ENCODE peak calls at places on chromosome 17, in five cellular contexts. One of them, this sample, is unnamed.

GRCh38 chr17:27524594-27524993 is 68.3 kb downstream of the KSR1 start:
- DNase-seq in upper lobe of left lung: no peak
- DNase-seq in endothelial cell of umbilical vein: no peak
- DNase-seq in Peyer's patch: no peak
- DNase-seq in K562: no peak
- DNase-seq in this sample: no peak

GRCh38 chr17:44279586-44280344 is 11.8 kb upstream of the SLC4A1 start:
- DNase-seq in upper lobe of left lung: peak; percentile 79
- DNase-seq in endothelial cell of umbilical vein: peak; percentile 89
- DNase-seq in Peyer's patch: no peak
- DNase-seq in K562: peak; percentile 80
- DNase-seq in this sample: no peak

GRCh38 chr17:73770115-73770848 is 126.0 kb upstream of the SDK2 start:
- DNase-seq in upper lobe of left lung: peak; percentile 56
- DNase-seq in endothelial cell of umbilical vein: no peak
- DNase-seq in Peyer's patch: peak; percentile 70
- DNase-seq in K562: no peak
- DNase-seq in this sample: peak; percentile 93

GRCh38 chr17:63989622-63990345 is 8.4 kb upstream of the PRR29 start:
- DNase-seq in upper lobe of left lung: no peak
- DNase-seq in endothelial cell of umbilical vein: no peak
- DNase-seq in Peyer's patch: peak; percentile 32
- DNase-seq in K562: no peak
- DNase-seq in this sample: no peak

GRCh38 chr17:27807567-27808470 is 7.5 kb upstream of the NOS2 start:
- DNase-seq in upper lobe of left lung: peak; percentile 29
- DNase-seq in endothelial cell of umbilical vein: no peak
- DNase-seq in Peyer's patch: no peak
- DNase-seq in K562: no peak
- DNase-seq in this sample: peak; percentile 77

GRCh38 chr17:41617136-41617535 is 4.6 kb upstream of the KRT16 start:
- DNase-seq in upper lobe of left lung: no peak
- DNase-seq in endothelial cell of umbilical vein: no peak
- DNase-seq in Peyer's patch: peak; percentile 31
- DNase-seq in K562: no peak
- DNase-seq in this sample: no peak

GRCh38 chr17:11823862-11824261 is 173.4 kb downstream of the ZNF18 start:
- DNase-seq in upper lobe of left lung: no peak
- DNase-seq in endothelial cell of umbilical vein: no peak
- DNase-seq in Peyer's patch: no peak
- DNase-seq in K562: no peak
- DNase-seq in this sample: no peak

GRCh38 chr17:68248199-68248825 is 469 bp downstream of the AMZ2 start:
- DNase-seq in upper lobe of left lung: peak; percentile 65
- DNase-seq in endothelial cell of umbilical vein: no peak
- DNase-seq in Peyer's patch: no peak
- DNase-seq in K562: no peak
- DNase-seq in this sample: no peak

GRCh38 chr17:67829331-67829730 is 4.0 kb downstream of the BPTF start:
- DNase-seq in upper lobe of left lung: no peak
- DNase-seq in endothelial cell of umbilical vein: no peak
- DNase-seq in Peyer's patch: no peak
- DNase-seq in K562: no peak
- DNase-seq in this sample: no peak

GRCh38 chr17:60602385-60602742 is 2.4 kb downstream of the PPM1D start:
- DNase-seq in upper lobe of left lung: no peak
- DNase-seq in endothelial cell of umbilical vein: no peak
- DNase-seq in Peyer's patch: no peak
- DNase-seq in K562: no peak
- DNase-seq in this sample: no peak

GRCh38 chr17:55336426-55336825 is 71.7 kb downstream of the HLF start:
- DNase-seq in upper lobe of left lung: no peak
- DNase-seq in endothelial cell of umbilical vein: no peak
- DNase-seq in Peyer's patch: no peak
- DNase-seq in K562: no peak
- DNase-seq in this sample: no peak

GRCh38 chr17:49616086-49616485 is 40.4 kb downstream of the NXPH3 start:
- DNase-seq in upper lobe of left lung: no peak
- DNase-seq in endothelial cell of umbilical vein: no peak
- DNase-seq in Peyer's patch: no peak
- DNase-seq in K562: peak; percentile 32
- DNase-seq in this sample: no peak

GRCh38 chr17:82754297-82755208 is 2.7 kb downstream of the TBCD start:
- DNase-seq in upper lobe of left lung: no peak
- DNase-seq in endothelial cell of umbilical vein: no peak
- DNase-seq in Peyer's patch: no peak
- DNase-seq in K562: peak; percentile 60
- DNase-seq in this sample: peak; percentile 49

GRCh38 chr17:45042346-45043120 is 8.9 kb downstream of the DCAKD start:
- DNase-seq in upper lobe of left lung: no peak
- DNase-seq in endothelial cell of umbilical vein: no peak
- DNase-seq in Peyer's patch: no peak
- DNase-seq in K562: no peak
- DNase-seq in this sample: no peak

GRCh38 chr17:65254166-65254565 is 117.0 kb downstream of the RGS9 start:
- DNase-seq in upper lobe of left lung: no peak
- DNase-seq in endothelial cell of umbilical vein: no peak
- DNase-seq in Peyer's patch: no peak
- DNase-seq in K562: no peak
- DNase-seq in this sample: no peak

GRCh38 chr17:5582177-5582885 is 2.0 kb downstream of the NLRP1 start:
- DNase-seq in upper lobe of left lung: no peak
- DNase-seq in endothelial cell of umbilical vein: no peak
- DNase-seq in Peyer's patch: no peak
- DNase-seq in K562: no peak
- DNase-seq in this sample: no peak

GRCh38 chr17:79338589-79338988 is 264.0 kb downstream of the ENGASE start:
- DNase-seq in upper lobe of left lung: no peak
- DNase-seq in endothelial cell of umbilical vein: no peak
- DNase-seq in Peyer's patch: no peak
- DNase-seq in K562: no peak
- DNase-seq in this sample: no peak

GRCh38 chr17:44628234-44629188 is 27.8 kb upstream of the MEIOC start:
- DNase-seq in upper lobe of left lung: no peak
- DNase-seq in endothelial cell of umbilical vein: peak; percentile 20
- DNase-seq in Peyer's patch: no peak
- DNase-seq in K562: peak; percentile 8
- DNase-seq in this sample: no peak

GRCh38 chr17:63481488-63481870 is 4.6 kb downstream of the ACE start:
- DNase-seq in upper lobe of left lung: no peak
- DNase-seq in endothelial cell of umbilical vein: no peak
- DNase-seq in Peyer's patch: no peak
- DNase-seq in K562: no peak
- DNase-seq in this sample: no peak

GRCh38 chr17:45184144-45184543 is 22.5 kb downstream of the HEXIM2 start:
- DNase-seq in upper lobe of left lung: no peak
- DNase-seq in endothelial cell of umbilical vein: no peak
- DNase-seq in Peyer's patch: no peak
- DNase-seq in K562: no peak
- DNase-seq in this sample: no peak

GRCh38 chr17:74641224-74641948 is 17.8 kb upstream of the CD300E start:
- DNase-seq in upper lobe of left lung: no peak
- DNase-seq in endothelial cell of umbilical vein: no peak
- DNase-seq in Peyer's patch: no peak
- DNase-seq in K562: no peak
- DNase-seq in this sample: no peak

GRCh38 chr17:4896332-4897197 is 2.8 kb upstream of the C17orf107 start:
- DNase-seq in upper lobe of left lung: no peak
- DNase-seq in endothelial cell of umbilical vein: no peak
- DNase-seq in Peyer's patch: no peak
- DNase-seq in K562: no peak
- DNase-seq in this sample: no peak

GRCh38 chr17:72545756-72546155 is 424.9 kb downstream of the SOX9 start:
- DNase-seq in upper lobe of left lung: no peak
- DNase-seq in endothelial cell of umbilical vein: no peak
- DNase-seq in Peyer's patch: no peak
- DNase-seq in K562: no peak
- DNase-seq in this sample: no peak

GRCh38 chr17:2804912-2805311 is 8.7 kb downstream of the RAP1GAP2 start:
- DNase-seq in upper lobe of left lung: no peak
- DNase-seq in endothelial cell of umbilical vein: no peak
- DNase-seq in Peyer's patch: no peak
- DNase-seq in K562: no peak
- DNase-seq in this sample: no peak

GRCh38 chr17:27081002-27081638 is 212.8 kb upstream of the WSB1 start:
- DNase-seq in upper lobe of left lung: no peak
- DNase-seq in endothelial cell of umbilical vein: no peak
- DNase-seq in Peyer's patch: no peak
- DNase-seq in K562: no peak
- DNase-seq in this sample: no peak

GRCh38 chr17:8506145-8506544 is 70.5 kb downstream of the NDEL1 start:
- DNase-seq in upper lobe of left lung: no peak
- DNase-seq in endothelial cell of umbilical vein: no peak
- DNase-seq in Peyer's patch: no peak
- DNase-seq in K562: no peak
- DNase-seq in this sample: peak; percentile 46

GRCh38 chr17:31435581-31435980 is 44.1 kb downstream of the RAB11FIP4 start:
- DNase-seq in upper lobe of left lung: no peak
- DNase-seq in endothelial cell of umbilical vein: no peak
- DNase-seq in Peyer's patch: no peak
- DNase-seq in K562: no peak
- DNase-seq in this sample: no peak

GRCh38 chr17:64180674-64181073 is 50.7 kb upstream of the ERN1 start:
- DNase-seq in upper lobe of left lung: peak; percentile 55
- DNase-seq in endothelial cell of umbilical vein: no peak
- DNase-seq in Peyer's patch: no peak
- DNase-seq in K562: no peak
- DNase-seq in this sample: no peak

GRCh38 chr17:82804442-82805191 is 35.2 kb downstream of the ZNF750 start:
- DNase-seq in upper lobe of left lung: peak; percentile 43
- DNase-seq in endothelial cell of umbilical vein: peak; percentile 9
- DNase-seq in Peyer's patch: no peak
- DNase-seq in K562: no peak
- DNase-seq in this sample: no peak

GRCh38 chr17:1231456-1231855 is 38.8 kb upstream of the BHLHA9 start:
- DNase-seq in upper lobe of left lung: peak; percentile 70
- DNase-seq in endothelial cell of umbilical vein: no peak
- DNase-seq in Peyer's patch: peak; percentile 62
- DNase-seq in K562: no peak
- DNase-seq in this sample: peak; percentile 61

GRCh38 chr17:1227917-1228751 is 42.1 kb upstream of the BHLHA9 start:
- DNase-seq in upper lobe of left lung: peak; percentile 23
- DNase-seq in endothelial cell of umbilical vein: no peak
- DNase-seq in Peyer's patch: peak; percentile 64
- DNase-seq in K562: no peak
- DNase-seq in this sample: peak; percentile 88

GRCh38 chr17:1229891-1230571 is 40.2 kb upstream of the BHLHA9 start:
- DNase-seq in upper lobe of left lung: no peak
- DNase-seq in endothelial cell of umbilical vein: no peak
- DNase-seq in Peyer's patch: no peak
- DNase-seq in K562: no peak
- DNase-seq in this sample: no peak

GRCh38 chr17:1228752-1229353 is 41.4 kb upstream of the BHLHA9 start:
- DNase-seq in upper lobe of left lung: no peak
- DNase-seq in endothelial cell of umbilical vein: no peak
- DNase-seq in Peyer's patch: peak; percentile 58
- DNase-seq in K562: no peak
- DNase-seq in this sample: no peak

GRCh38 chr17:1229354-1229890 is 40.8 kb upstream of the BHLHA9 start:
- DNase-seq in upper lobe of left lung: peak; percentile 82
- DNase-seq in endothelial cell of umbilical vein: no peak
- DNase-seq in Peyer's patch: peak; percentile 85
- DNase-seq in K562: peak; percentile 53
- DNase-seq in this sample: peak; percentile 96
- TF ChIP-seq POLR2A in upper lobe of left lung: peak; percentile 91
- TF ChIP-seq POLR2A in endothelial cell of umbilical vein: no peak
- TF ChIP-seq POLR2A in Peyer's patch: peak; percentile 77
- TF ChIP-seq POLR2A in K562: no peak
- TF ChIP-seq POLR2A in this sample: peak; percentile 26

GRCh38 chr17:40326014-40326831 is 17.2 kb downstream of the RARA start:
- DNase-seq in upper lobe of left lung: peak; percentile 87
- DNase-seq in endothelial cell of umbilical vein: peak; percentile 45
- DNase-seq in Peyer's patch: peak; percentile 37
- DNase-seq in K562: no peak
- DNase-seq in this sample: no peak

GRCh38 chr17:40326832-40327199 is 17.8 kb downstream of the RARA start:
- DNase-seq in upper lobe of left lung: no peak
- DNase-seq in endothelial cell of umbilical vein: no peak
- DNase-seq in Peyer's patch: peak; percentile 53
- DNase-seq in K562: no peak
- DNase-seq in this sample: no peak

GRCh38 chr17:40328386-40328766 is 19.4 kb downstream of the RARA start:
- DNase-seq in upper lobe of left lung: no peak
- DNase-seq in endothelial cell of umbilical vein: no peak
- DNase-seq in Peyer's patch: no peak
- DNase-seq in K562: no peak
- DNase-seq in this sample: no peak

GRCh38 chr17:40327735-40328385 is 18.9 kb downstream of the RARA start:
- DNase-seq in upper lobe of left lung: no peak
- DNase-seq in endothelial cell of umbilical vein: no peak
- DNase-seq in Peyer's patch: peak; percentile 52
- DNase-seq in K562: no peak
- DNase-seq in this sample: no peak

GRCh38 chr17:40327244-40327666 is 18.3 kb downstream of the RARA start:
- DNase-seq in upper lobe of left lung: no peak
- DNase-seq in endothelial cell of umbilical vein: no peak
- DNase-seq in Peyer's patch: no peak
- DNase-seq in K562: no peak
- DNase-seq in this sample: no peak
- H3K4me3 ChIP-seq in upper lobe of left lung: no peak overlapping the region
- H3K4me3 ChIP-seq in endothelial cell of umbilical vein: no peak overlapping the region
- H3K4me3 ChIP-seq in Peyer's patch: no peak overlapping the region
- H3K4me3 ChIP-seq in K562: no peak overlapping the region
- H3K4me3 ChIP-seq in this sample: no peak overlapping the region

GRCh38 chr17:32497431-32498205 is 10.8 kb downstream of the CDK5R1 start:
- DNase-seq in upper lobe of left lung: no peak
- DNase-seq in endothelial cell of umbilical vein: no peak
- DNase-seq in Peyer's patch: peak; percentile 34
- DNase-seq in K562: no peak
- DNase-seq in this sample: no peak
- TF ChIP-seq CTCF in upper lobe of left lung: no peak
- TF ChIP-seq CTCF in endothelial cell of umbilical vein: no peak
- TF ChIP-seq CTCF in Peyer's patch: no peak
- TF ChIP-seq CTCF in K562: peak; percentile 31
- TF ChIP-seq CTCF in this sample: no peak

DNA sequence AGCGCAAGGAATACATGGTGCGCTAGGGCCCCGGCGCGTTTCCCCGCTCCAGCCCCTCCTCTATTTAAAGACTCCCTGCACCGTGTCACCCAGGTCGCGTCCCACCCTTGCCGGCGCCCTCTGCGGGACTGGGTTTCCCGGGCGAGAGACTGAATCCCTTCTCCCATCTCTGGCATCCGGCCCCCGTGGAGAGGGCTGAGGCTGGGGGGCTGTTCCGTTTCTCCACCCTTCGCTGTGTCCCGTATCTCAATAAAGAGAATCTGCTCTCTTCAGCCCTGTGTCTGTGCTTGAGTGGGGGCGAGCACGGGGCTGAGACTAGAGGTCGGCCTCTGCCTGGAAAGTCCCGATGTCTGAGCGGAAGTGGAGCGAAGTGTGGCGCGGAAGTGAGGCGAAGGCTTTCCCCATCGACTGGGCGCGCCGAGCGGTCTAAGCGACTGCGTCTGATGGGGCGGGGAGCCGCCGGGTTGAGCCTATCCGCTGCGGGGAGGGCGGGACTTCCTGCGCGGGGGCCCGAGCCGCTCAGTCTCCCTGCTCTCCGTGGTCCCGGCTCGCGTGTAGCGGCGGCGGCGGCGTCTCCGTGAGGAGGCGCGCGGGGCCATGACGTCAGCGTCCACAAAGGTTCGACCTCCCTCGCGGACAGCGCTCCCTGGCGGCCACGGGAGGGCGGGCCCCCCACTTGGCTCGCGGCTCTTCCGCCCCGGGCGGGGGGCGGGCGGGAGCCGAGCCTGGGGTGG is 2.0 kb downstream of the RNASEK start:
- DNase-seq in upper lobe of left lung: peak; percentile 99
- DNase-seq in endothelial cell of umbilical vein: peak; percentile 99
- DNase-seq in Peyer's patch: peak; percentile 99
- DNase-seq in K562: peak; percentile 82
- DNase-seq in this sample: peak; percentile 96
- TF ChIP-seq POLR2A in upper lobe of left lung: peak; percentile 85
- TF ChIP-seq POLR2A in endothelial cell of umbilical vein: peak; percentile 80
- TF ChIP-seq POLR2A in Peyer's patch: peak; percentile 94
- TF ChIP-seq POLR2A in K562: peak; percentile 88
- TF ChIP-seq POLR2A in this sample: peak; percentile 56

This sample was measured in lower leg skin.